ENCODE peak calls at places on chromosomes 7 and 10, in five cellular contexts. One of them, this sample, is unnamed.

GRCh38 chr10:76000550-76000949 is 569.1 kb downstream of the LRMDA start:
- DNase-seq in SK-N-MC: no peak
- DNase-seq in EH: no peak
- DNase-seq in CD4-positive, CD25-positive, alpha-beta regulatory T cell: no peak
- DNase-seq in BE2C: no peak
- DNase-seq in this sample: no peak

GRCh38 chr10:119342017-119342734 is 134.8 kb downstream of the GRK5 start:
- DNase-seq in SK-N-MC: no peak
- DNase-seq in EH: peak; percentile 26
- DNase-seq in CD4-positive, CD25-positive, alpha-beta regulatory T cell: no peak
- DNase-seq in BE2C: no peak
- DNase-seq in this sample: no peak

GRCh38 chr10:51124852-51125251 is 50.6 kb downstream of the PRKG1 start:
- DNase-seq in SK-N-MC: no peak
- DNase-seq in EH: no peak
- DNase-seq in CD4-positive, CD25-positive, alpha-beta regulatory T cell: no peak
- DNase-seq in BE2C: no peak
- DNase-seq in this sample: no peak

GRCh38 chr7:80848841-80849240 is 70.0 kb downstream of the SEMA3C start:
- DNase-seq in SK-N-MC: no peak
- DNase-seq in EH: no peak
- DNase-seq in CD4-positive, CD25-positive, alpha-beta regulatory T cell: no peak
- DNase-seq in BE2C: no peak
- DNase-seq in this sample: no peak

GRCh38 chr7:116501425-116502167 is 2.1 kb downstream of the CAV2 start:
- DNase-seq in SK-N-MC: no peak
- DNase-seq in EH: peak; percentile 41
- DNase-seq in CD4-positive, CD25-positive, alpha-beta regulatory T cell: no peak
- DNase-seq in BE2C: peak; percentile 36
- DNase-seq in this sample: no peak

GRCh38 chr7:150388709-150389531 is 9.8 kb downstream of the ZNF775 start:
- DNase-seq in SK-N-MC: no peak
- DNase-seq in EH: no peak
- DNase-seq in CD4-positive, CD25-positive, alpha-beta regulatory T cell: no peak
- DNase-seq in BE2C: peak; percentile 90
- DNase-seq in this sample: no peak

GRCh38 chr10:93271347-93271746 is 197.7 kb downstream of the CYP26A1 start:
- DNase-seq in SK-N-MC: no peak
- DNase-seq in EH: no peak
- DNase-seq in CD4-positive, CD25-positive, alpha-beta regulatory T cell: no peak
- DNase-seq in BE2C: no peak
- DNase-seq in this sample: no peak

GRCh38 chr10:32271617-32272016 is 75.3 kb downstream of the EPC1 start:
- DNase-seq in SK-N-MC: no peak
- DNase-seq in EH: peak; percentile 16
- DNase-seq in CD4-positive, CD25-positive, alpha-beta regulatory T cell: no peak
- DNase-seq in BE2C: no peak
- DNase-seq in this sample: no peak

GRCh38 chr10:27998178-27998953 is 513 bp downstream of the ODAD2 start:
- DNase-seq in SK-N-MC: no peak
- DNase-seq in EH: peak; percentile 55
- DNase-seq in CD4-positive, CD25-positive, alpha-beta regulatory T cell: peak; percentile 6
- DNase-seq in BE2C: no peak
- DNase-seq in this sample: peak; percentile 1

GRCh38 chr10:53664620-53665019 is 892.0 kb upstream of the MBL2 start:
- DNase-seq in SK-N-MC: no peak
- DNase-seq in EH: no peak
- DNase-seq in CD4-positive, CD25-positive, alpha-beta regulatory T cell: no peak
- DNase-seq in BE2C: no peak
- DNase-seq in this sample: no peak

GRCh38 chr7:130721486-130722277 is 12.3 kb downstream of the KLF14 start:
- DNase-seq in SK-N-MC: no peak
- DNase-seq in EH: peak; percentile 74
- DNase-seq in CD4-positive, CD25-positive, alpha-beta regulatory T cell: peak; percentile 10
- DNase-seq in BE2C: peak; percentile 79
- DNase-seq in this sample: no peak

GRCh38 chr10:51083280-51083986 is 9.1 kb downstream of the PRKG1 start:
- DNase-seq in SK-N-MC: no peak
- DNase-seq in EH: peak; percentile 58
- DNase-seq in CD4-positive, CD25-positive, alpha-beta regulatory T cell: no peak
- DNase-seq in BE2C: no peak
- DNase-seq in this sample: no peak

GRCh38 chr10:22810643-22811254 is 96.4 kb upstream of the PIP4K2A start:
- DNase-seq in SK-N-MC: no peak
- DNase-seq in EH: no peak
- DNase-seq in CD4-positive, CD25-positive, alpha-beta regulatory T cell: no peak
- DNase-seq in BE2C: no peak
- DNase-seq in this sample: no peak

GRCh38 chr7:100493476-100494264 is 9.9 kb downstream of the NYAP1 start:
- DNase-seq in SK-N-MC: no peak
- DNase-seq in EH: no peak
- DNase-seq in CD4-positive, CD25-positive, alpha-beta regulatory T cell: peak; percentile 57
- DNase-seq in BE2C: no peak
- DNase-seq in this sample: peak; percentile 48

GRCh38 chr10:119205926-119206602 is 1.3 kb upstream of the GRK5 start:
- DNase-seq in SK-N-MC: no peak
- DNase-seq in EH: peak; percentile 67
- DNase-seq in CD4-positive, CD25-positive, alpha-beta regulatory T cell: no peak
- DNase-seq in BE2C: peak; percentile 20
- DNase-seq in this sample: no peak

GRCh38 chr7:64879800-64880199 is 23.3 kb upstream of the ZNF273 start:
- DNase-seq in SK-N-MC: no peak
- DNase-seq in EH: no peak
- DNase-seq in CD4-positive, CD25-positive, alpha-beta regulatory T cell: no peak
- DNase-seq in BE2C: no peak
- DNase-seq in this sample: no peak